ENCODE peak calls at places on chromosomes 1 and 21, in ten cellular contexts. D, C, N, A, T, U, W, Q, E and V are unnamed samples.

GRCh38 chr1:243253211-243253926 is 1.7 kb downstream of the CEP170 start:
- DNase-seq in W (no peak), T (peak), C (no peak), Q (no peak), D (peak), U (no peak), N (no peak), A (no peak), E (no peak), V (no peak)

GRCh38 chr1:41622859-41623732 is 138.6 kb upstream of the EDN2 start:
- DNase-seq in E (no peak), C (no peak), A (no peak), T (no peak), Q (no peak), N (peak), D (no peak), W (peak), U (no peak), V (no peak)

GRCh38 chr21:45544449-45545235 is 2.4 kb upstream of the SLC19A1 start:
- DNase-seq in N (peak), W (no peak), U (no peak), E (no peak), D (no peak), Q (no peak), T (no peak), A (no peak), C (no peak), V (no peak)

GRCh38 chr1:205858141-205858961 is 8.4 kb upstream of the PM20D1 start:
- DNase-seq in N (no peak), E (no peak), C (no peak), Q (no peak), D (no peak), A (no peak), U (no peak), T (peak), W (no peak), V (no peak)

GRCh38 chr1:19764848-19765247 is 34.9 kb downstream of the TMCO4 start:
- DNase-seq in N (no peak), D (no peak), T (no peak), W (peak), A (no peak), U (no peak), Q (no peak), C (no peak), E (no peak), V (no peak)

GRCh38 chr1:115796897-115797296 is 28.4 kb upstream of the CASQ2 start:
- DNase-seq in T (no peak), U (no peak), D (no peak), W (no peak), N (no peak), E (no peak), C (no peak), A (no peak), Q (no peak), V (peak)

GRCh38 chr1:52706941-52707926 is 9.1 kb upstream of the COA7 start:
- DNase-seq in U (no peak), C (no peak), N (no peak), D (no peak), W (no peak), A (no peak), T (no peak), E (no peak), Q (no peak), V (no peak)

GRCh38 chr1:194447635-194448034 is 1261.2 kb upstream of the B3GALT2 start:
- DNase-seq in Q (no peak), D (no peak), E (no peak), W (no peak), A (no peak), U (no peak), N (no peak), C (no peak), T (no peak), V (no peak)

GRCh38 chr1:234725177-234726132 is 115.5 kb upstream of the IRF2BP2 start:
- DNase-seq in T (peak), A (no peak), C (no peak), E (no peak), Q (no peak), N (no peak), D (peak), U (peak), W (no peak), V (no peak)

GRCh38 chr1:171910786-171911185 is 69.5 kb downstream of the DNM3 start:
- DNase-seq in W (no peak), C (no peak), Q (no peak), D (no peak), E (no peak), A (no peak), T (no peak), U (no peak), N (no peak), V (no peak)

GRCh38 chr1:30147188-30147587 is 576.2 kb downstream of the MATN1 start:
- DNase-seq in A (no peak), D (no peak), C (no peak), U (no peak), Q (no peak), W (no peak), E (no peak), T (no peak), N (no peak), V (no peak)